ENCODE peak calls at places on chromosomes 1 and 21, in six cellular contexts. H, M, J, P, I and Y are unnamed samples.

GRCh38 chr1:87733421-87733820 is 404.7 kb downstream of the LMO4 start:
- DNase-seq in M (no peak), H (no peak), I (no peak), P (no peak), J (peak; percentile 8), Y (no peak)

GRCh38 chr1:18090636-18091035 is 17.0 kb upstream of the IGSF21 start:
- DNase-seq in J (no peak), I (peak; percentile 55), M (no peak), H (no peak), P (no peak), Y (no peak)

GRCh38 chr1:32014937-32015363 is 1.3 kb downstream of the KHDRBS1 start:
- DNase-seq in M (no peak), J (no peak), P (no peak), I (no peak), H (no peak), Y (peak; percentile 33)

GRCh38 chr1:192943522-192943921 is 115.6 kb downstream of the UCHL5 start:
- DNase-seq in P (no peak), H (no peak), M (no peak), J (no peak), I (no peak), Y (peak; percentile 34)

GRCh38 chr1:52602328-52603300 is at the start of gene GPX7:
- DNase-seq in M (peak; percentile 69), H (no peak), J (peak; percentile 39), I (peak; percentile 51), P (peak; percentile 19), Y (peak; percentile 52)

GRCh38 chr1:206797534-206798383 is 25.5 kb upstream of the IL10 start:
- DNase-seq in I (peak; percentile 67), P (no peak), M (no peak), J (no peak), H (no peak), Y (no peak)

GRCh38 chr1:212139526-212140137 is 104.1 kb downstream of the DTL start:
- DNase-seq in P (no peak), I (no peak), M (no peak), H (no peak), J (no peak), Y (no peak)

GRCh38 chr1:199404976-199405375 is 622.5 kb upstream of the NR5A2 start:
- DNase-seq in I (no peak), M (peak; percentile 40), H (no peak), P (no peak), J (peak; percentile 70), Y (peak; percentile 16)

GRCh38 chr21:36097427-36098230 is 27.8 kb downstream of the CBR1 start:
- DNase-seq in M (peak; percentile 14), H (no peak), P (no peak), I (no peak), J (no peak), Y (peak; percentile 52)

GRCh38 chr1:243433737-243434370 is 178.0 kb downstream of the SDCCAG8 start:
- DNase-seq in P (no peak), M (peak; percentile 18), J (peak; percentile 57), I (no peak), H (no peak), Y (peak; percentile 71)

GRCh38 chr1:110203021-110203661 is 7.0 kb upstream of the KCNC4 start:
- DNase-seq in P (peak; percentile 84), J (peak; percentile 66), H (peak; percentile 48), I (peak; percentile 62), M (peak; percentile 71), Y (peak; percentile 82)

GRCh38 chr1:70458120-70458519 is 47.1 kb downstream of the CTH start:
- DNase-seq in M (no peak), J (no peak), I (no peak), P (no peak), H (no peak), Y (no peak)

GRCh38 chr1:150970818-150971582 is 3.6 kb downstream of the CERS2 start:
- DNase-seq in P (peak; percentile 76), M (peak; percentile 84), H (no peak), I (no peak), J (peak; percentile 62), Y (peak; percentile 71)

GRCh38 chr1:153352523-153352922 is 3.9 kb upstream of the PGLYRP4 start:
- DNase-seq in H (peak; percentile 45), P (peak; percentile 72), J (peak; percentile 62), I (peak; percentile 68), M (peak; percentile 73), Y (peak; percentile 81)

GRCh38 chr1:14842361-14842760 is 243.9 kb downstream of the KAZN start:
- DNase-seq in H (no peak), I (no peak), J (peak; percentile 85), P (no peak), M (peak; percentile 95), Y (peak; percentile 94)

GRCh38 chr1:227185291-227185690 is 133.0 kb downstream of the CDC42BPA start:
- DNase-seq in H (no peak), I (peak; percentile 33), J (no peak), M (no peak), P (no peak), Y (no peak)

GRCh38 chr21:36127250-36127904 is 7.5 kb upstream of the CBR3 start:
- DNase-seq in P (no peak), M (no peak), J (no peak), H (no peak), I (no peak), Y (no peak)

GRCh38 chr1:54107131-54107530 is 45.7 kb downstream of the CDCP2 start:
- DNase-seq in M (peak; percentile 11), H (no peak), P (no peak), J (peak; percentile 38), I (no peak), Y (peak; percentile 19)

GRCh38 chr1:110557481-110557880 is 38.5 kb upstream of the KCNA10 start:
- DNase-seq in H (no peak), J (no peak), P (no peak), M (no peak), I (no peak), Y (no peak)

GRCh38 chr1:30853350-30853749 is 55.2 kb downstream of the SDC3 start:
- DNase-seq in I (peak; percentile 52), M (peak; percentile 39), J (no peak), P (no peak), H (no peak), Y (no peak)

GRCh38 chr1:232149302-232150201 is 480.4 kb downstream of the SIPA1L2 start:
- DNase-seq in I (no peak), M (peak; percentile 78), J (peak; percentile 84), H (peak; percentile 67), P (no peak), Y (peak; percentile 70)

GRCh38 chr1:177185209-177185608 is 14.5 kb downstream of the BRINP2 start:
- DNase-seq in H (no peak), M (peak; percentile 21), P (no peak), I (peak; percentile 42), J (peak; percentile 17), Y (peak; percentile 41)
- TF ChIP-seq CTCF in H (peak; percentile 50), M (peak; percentile 57), P (peak; percentile 34), I (peak; percentile 77), J (peak; percentile 49), Y (peak; percentile 69)

GRCh38 chr1:179021873-179022272 is 3.8 kb upstream of the FAM20B start:
- DNase-seq in I (no peak), H (no peak), J (peak; percentile 51), P (no peak), M (peak; percentile 64), Y (peak; percentile 73)

GRCh38 chr1:179026813-179027664 is 1.3 kb downstream of the FAM20B start:
- DNase-seq in M (peak; percentile 44), P (no peak), H (no peak), J (no peak), I (no peak), Y (no peak)

GRCh38 chr1:179023946-179024345 is 1.7 kb upstream of the FAM20B start:
- DNase-seq in M (no peak), I (no peak), H (no peak), J (no peak), P (no peak), Y (no peak)

GRCh38 chr1:179025975-179026812 is 500 bp downstream of the FAM20B start:
- DNase-seq in I (peak; percentile 71), M (peak; percentile 52), H (peak; percentile 53), J (no peak), P (peak; percentile 80), Y (no peak)

GRCh38 chr1:179025125-179025974 is at the start of gene FAM20B:
- DNase-seq in I (peak; percentile 95), P (peak; percentile 96), M (peak; percentile 91), H (peak; percentile 89), J (peak; percentile 88), Y (peak; percentile 96)
- TF ChIP-seq CTCF in I (no peak), P (no peak), M (no peak), H (no peak), J (no peak), Y (no peak)

GRCh38 chr1:33111965-33112364 is 31.0 kb downstream of the AZIN2 start:
- DNase-seq in P (no peak), I (no peak), H (peak; percentile 26), M (peak; percentile 64), J (peak; percentile 44), Y (peak; percentile 72)
- TF ChIP-seq CTCF in P (no peak), I (no peak), H (peak; percentile 62), M (peak; percentile 44), J (peak; percentile 55), Y (peak; percentile 58)

GRCh38 chr1:180632326-180633088 is 685 bp downstream of the XPR1 start:
- DNase-seq in I (peak; percentile 75), H (no peak), J (no peak), M (no peak), P (peak; percentile 64), Y (no peak)
- TF ChIP-seq CTCF in I (no peak), H (peak; percentile 34), J (no peak), M (peak; percentile 9), P (no peak), Y (peak; percentile 29)

GRCh38 chr1:99647460-99647859 is 1.5 kb downstream of the PALMD start:
- DNase-seq in M (no peak), I (no peak), H (no peak), J (no peak), P (no peak), Y (no peak)

GRCh38 chr1:99645699-99646531 is at the start of gene PALMD:
- DNase-seq in P (peak; percentile 22), I (peak; percentile 15), J (peak; percentile 15), H (peak; percentile 81), M (no peak), Y (no peak)

GRCh38 chr1:99650021-99650420 is 4.1 kb downstream of the PALMD start:
- DNase-seq in I (no peak), M (no peak), P (no peak), J (no peak), H (peak; percentile 39), Y (peak; percentile 54)

GRCh38 chr1:99646885-99647284 is 972 bp downstream of the PALMD start:
- DNase-seq in P (no peak), I (no peak), H (no peak), J (no peak), M (no peak), Y (no peak)

GRCh38 chr1:99648107-99648506 is 2.2 kb downstream of the PALMD start:
- DNase-seq in I (peak; percentile 16), P (no peak), J (no peak), M (no peak), H (peak; percentile 81), Y (no peak)
- TF ChIP-seq CTCF in I (no peak), P (no peak), J (no peak), M (no peak), H (peak; percentile 58), Y (peak; percentile 42)

GRCh38 chr1:115677570-115677969 is 35.8 kb downstream of the VANGL1 start:
- DNase-seq in P (no peak), J (no peak), I (no peak), H (no peak), M (no peak), Y (no peak)
- TF ChIP-seq CTCF in P (no peak), J (no peak), I (no peak), H (no peak), M (no peak), Y (peak; percentile 35)